ENCODE peak calls at places on chromosomes 5 and 9, in seven cellular contexts. One of them, this sample, is unnamed.

GRCh38 chr5:106288977-106289376 is 1381.8 kb downstream of the EFNA5 start:
- DNase-seq in astrocyte of the spinal cord: no peak
- DNase-seq in erythroblast: no peak
- DNase-seq in NAMALWA: no peak
- DNase-seq in left cardiac atrium: no peak
- DNase-seq in hepatic stellate cell: no peak
- DNase-seq in memory B cell: no peak
- DNase-seq in this sample: no peak

GRCh38 chr9:97761879-97762278 is 64.7 kb upstream of the XPA start:
- DNase-seq in left cardiac atrium: no peak
- DNase-seq in NAMALWA: no peak
- DNase-seq in erythroblast: no peak
- DNase-seq in astrocyte of the spinal cord: no peak
- DNase-seq in memory B cell: no peak
- DNase-seq in hepatic stellate cell: no peak
- DNase-seq in this sample: no peak

GRCh38 chr5:19853616-19854240 is 134.3 kb downstream of the CDH18 start:
- DNase-seq in astrocyte of the spinal cord: peak
- DNase-seq in NAMALWA: no peak
- DNase-seq in erythroblast: no peak
- DNase-seq in hepatic stellate cell: no peak
- DNase-seq in left cardiac atrium: no peak
- DNase-seq in memory B cell: no peak
- DNase-seq in this sample: no peak

GRCh38 chr5:143208781-143209510 is 194.5 kb downstream of the NR3C1 start:
- DNase-seq in astrocyte of the spinal cord: no peak
- DNase-seq in erythroblast: peak
- DNase-seq in memory B cell: no peak
- DNase-seq in left cardiac atrium: no peak
- DNase-seq in hepatic stellate cell: peak
- DNase-seq in NAMALWA: peak
- DNase-seq in this sample: no peak

GRCh38 chr5:118919016-118919415 is 69.3 kb downstream of the DTWD2 start:
- DNase-seq in hepatic stellate cell: no peak
- DNase-seq in left cardiac atrium: no peak
- DNase-seq in astrocyte of the spinal cord: peak
- DNase-seq in NAMALWA: no peak
- DNase-seq in erythroblast: no peak
- DNase-seq in memory B cell: no peak
- DNase-seq in this sample: no peak

GRCh38 chr9:1837453-1838084 is 177.6 kb upstream of the SMARCA2 start:
- DNase-seq in erythroblast: peak
- DNase-seq in astrocyte of the spinal cord: no peak
- DNase-seq in left cardiac atrium: no peak
- DNase-seq in memory B cell: no peak
- DNase-seq in NAMALWA: peak
- DNase-seq in hepatic stellate cell: peak
- DNase-seq in this sample: peak

GRCh38 chr5:141989720-141990119 is 20.8 kb downstream of the RNF14 start:
- DNase-seq in hepatic stellate cell: no peak
- DNase-seq in memory B cell: no peak
- DNase-seq in NAMALWA: no peak
- DNase-seq in astrocyte of the spinal cord: no peak
- DNase-seq in erythroblast: no peak
- DNase-seq in left cardiac atrium: no peak
- DNase-seq in this sample: no peak

GRCh38 chr9:92664394-92665152 is 5.4 kb downstream of the IPPK start:
- DNase-seq in erythroblast: no peak
- DNase-seq in left cardiac atrium: no peak
- DNase-seq in hepatic stellate cell: no peak
- DNase-seq in astrocyte of the spinal cord: peak
- DNase-seq in NAMALWA: peak
- DNase-seq in memory B cell: no peak
- DNase-seq in this sample: no peak

GRCh38 chr9:14389622-14390021 is 75.7 kb upstream of the NFIB start:
- DNase-seq in hepatic stellate cell: no peak
- DNase-seq in erythroblast: no peak
- DNase-seq in memory B cell: no peak
- DNase-seq in left cardiac atrium: no peak
- DNase-seq in astrocyte of the spinal cord: no peak
- DNase-seq in NAMALWA: no peak
- DNase-seq in this sample: no peak

GRCh38 chr5:149674686-149675085 is 55.4 kb upstream of the PPARGC1B start:
- DNase-seq in NAMALWA: no peak
- DNase-seq in hepatic stellate cell: no peak
- DNase-seq in memory B cell: no peak
- DNase-seq in erythroblast: no peak
- DNase-seq in left cardiac atrium: no peak
- DNase-seq in astrocyte of the spinal cord: no peak
- DNase-seq in this sample: no peak

GRCh38 chr9:109182940-109183798 is 16.1 kb upstream of the FRRS1L start:
- DNase-seq in hepatic stellate cell: peak
- DNase-seq in left cardiac atrium: peak
- DNase-seq in NAMALWA: peak
- DNase-seq in memory B cell: no peak
- DNase-seq in astrocyte of the spinal cord: no peak
- DNase-seq in erythroblast: peak
- DNase-seq in this sample: peak

GRCh38 chr5:132052520-132052919 is 7.9 kb upstream of the IL3 start:
- DNase-seq in hepatic stellate cell: no peak
- DNase-seq in astrocyte of the spinal cord: no peak
- DNase-seq in left cardiac atrium: no peak
- DNase-seq in memory B cell: no peak
- DNase-seq in NAMALWA: no peak
- DNase-seq in erythroblast: no peak
- DNase-seq in this sample: no peak

GRCh38 chr9:132237481-132237880 is 75.6 kb downstream of the NTNG2 start:
- DNase-seq in memory B cell: no peak
- DNase-seq in erythroblast: no peak
- DNase-seq in astrocyte of the spinal cord: no peak
- DNase-seq in hepatic stellate cell: no peak
- DNase-seq in left cardiac atrium: no peak
- DNase-seq in NAMALWA: no peak
- DNase-seq in this sample: no peak

GRCh38 chr5:174560861-174561260 is 163.5 kb upstream of the MSX2 start:
- DNase-seq in memory B cell: no peak
- DNase-seq in astrocyte of the spinal cord: no peak
- DNase-seq in left cardiac atrium: no peak
- DNase-seq in erythroblast: no peak
- DNase-seq in hepatic stellate cell: no peak
- DNase-seq in NAMALWA: no peak
- DNase-seq in this sample: no peak

GRCh38 chr9:33687779-33688178 is 107.6 kb upstream of the PRSS3 start:
- DNase-seq in left cardiac atrium: peak
- DNase-seq in memory B cell: no peak
- DNase-seq in astrocyte of the spinal cord: no peak
- DNase-seq in NAMALWA: no peak
- DNase-seq in erythroblast: peak
- DNase-seq in hepatic stellate cell: no peak
- DNase-seq in this sample: no peak

GRCh38 chr5:59607126-59607807 is 286.3 kb downstream of the PDE4D start:
- DNase-seq in hepatic stellate cell: no peak
- DNase-seq in astrocyte of the spinal cord: peak
- DNase-seq in memory B cell: no peak
- DNase-seq in erythroblast: peak
- DNase-seq in left cardiac atrium: no peak
- DNase-seq in NAMALWA: no peak
- DNase-seq in this sample: no peak

GRCh38 chr5:127934791-127935256 is 148.7 kb upstream of the SLC12A2 start:
- DNase-seq in hepatic stellate cell: no peak
- DNase-seq in erythroblast: no peak
- DNase-seq in NAMALWA: no peak
- DNase-seq in left cardiac atrium: no peak
- DNase-seq in astrocyte of the spinal cord: peak
- DNase-seq in memory B cell: no peak
- DNase-seq in this sample: peak

GRCh38 chr9:126298319-126298801 is 28.3 kb upstream of the MVB12B start:
- DNase-seq in memory B cell: no peak
- DNase-seq in astrocyte of the spinal cord: no peak
- DNase-seq in NAMALWA: no peak
- DNase-seq in left cardiac atrium: no peak
- DNase-seq in erythroblast: no peak
- DNase-seq in hepatic stellate cell: no peak
- DNase-seq in this sample: peak

GRCh38 chr5:151822141-151822540 is 50.4 kb downstream of the G3BP1 start:
- DNase-seq in NAMALWA: no peak
- DNase-seq in astrocyte of the spinal cord: no peak
- DNase-seq in hepatic stellate cell: no peak
- DNase-seq in left cardiac atrium: no peak
- DNase-seq in erythroblast: no peak
- DNase-seq in memory B cell: no peak
- DNase-seq in this sample: no peak

GRCh38 chr9:116687762-116688160 is 656 bp downstream of the TRIM32 start:
- DNase-seq in erythroblast: no peak
- DNase-seq in memory B cell: no peak
- DNase-seq in left cardiac atrium: no peak
- DNase-seq in hepatic stellate cell: peak
- DNase-seq in astrocyte of the spinal cord: no peak
- DNase-seq in NAMALWA: no peak
- DNase-seq in this sample: peak

GRCh38 chr9:68678430-68678829 is 26.6 kb upstream of the PIP5K1B start:
- DNase-seq in NAMALWA: peak
- DNase-seq in left cardiac atrium: no peak
- DNase-seq in erythroblast: peak
- DNase-seq in hepatic stellate cell: peak
- DNase-seq in memory B cell: no peak
- DNase-seq in astrocyte of the spinal cord: no peak
- DNase-seq in this sample: peak

GRCh38 chr5:11890777-11891176 is 13.5 kb downstream of the CTNND2 start:
- DNase-seq in astrocyte of the spinal cord: no peak
- DNase-seq in hepatic stellate cell: no peak
- DNase-seq in left cardiac atrium: no peak
- DNase-seq in NAMALWA: no peak
- DNase-seq in memory B cell: no peak
- DNase-seq in erythroblast: no peak
- DNase-seq in this sample: peak

GRCh38 chr5:36040651-36041536 is 25.8 kb downstream of the UGT3A2 start:
- DNase-seq in NAMALWA: no peak
- DNase-seq in memory B cell: no peak
- DNase-seq in left cardiac atrium: no peak
- DNase-seq in erythroblast: no peak
- DNase-seq in astrocyte of the spinal cord: no peak
- DNase-seq in hepatic stellate cell: no peak
- DNase-seq in this sample: peak

GRCh38 chr9:20406344-20406743 is 216.0 kb downstream of the MLLT3 start:
- DNase-seq in NAMALWA: no peak
- DNase-seq in erythroblast: no peak
- DNase-seq in hepatic stellate cell: no peak
- DNase-seq in astrocyte of the spinal cord: no peak
- DNase-seq in memory B cell: no peak
- DNase-seq in left cardiac atrium: no peak
- DNase-seq in this sample: no peak

GRCh38 chr5:76582252-76583162 is 40.7 kb downstream of the F2RL2 start:
- DNase-seq in hepatic stellate cell: no peak
- DNase-seq in memory B cell: no peak
- DNase-seq in erythroblast: peak
- DNase-seq in left cardiac atrium: no peak
- DNase-seq in astrocyte of the spinal cord: peak
- DNase-seq in NAMALWA: peak
- DNase-seq in this sample: no peak

GRCh38 chr9:16884952-16885513 is 14.6 kb upstream of the BNC2 start:
- DNase-seq in left cardiac atrium: no peak
- DNase-seq in NAMALWA: no peak
- DNase-seq in astrocyte of the spinal cord: no peak
- DNase-seq in memory B cell: no peak
- DNase-seq in erythroblast: no peak
- DNase-seq in hepatic stellate cell: no peak
- DNase-seq in this sample: no peak

GRCh38 chr5:2153350-2153749 is 270.6 kb upstream of the IRX4 start:
- DNase-seq in left cardiac atrium: no peak
- DNase-seq in erythroblast: no peak
- DNase-seq in memory B cell: no peak
- DNase-seq in NAMALWA: no peak
- DNase-seq in hepatic stellate cell: no peak
- DNase-seq in astrocyte of the spinal cord: no peak
- DNase-seq in this sample: no peak

GRCh38 chr5:13359326-13359725 is 585.2 kb downstream of the DNAH5 start:
- DNase-seq in NAMALWA: no peak
- DNase-seq in memory B cell: no peak
- DNase-seq in astrocyte of the spinal cord: peak
- DNase-seq in left cardiac atrium: no peak
- DNase-seq in erythroblast: no peak
- DNase-seq in hepatic stellate cell: no peak
- DNase-seq in this sample: no peak

GRCh38 chr5:89065919-89066318 is 182.9 kb upstream of the MEF2C start:
- DNase-seq in erythroblast: no peak
- DNase-seq in left cardiac atrium: no peak
- DNase-seq in hepatic stellate cell: no peak
- DNase-seq in NAMALWA: no peak
- DNase-seq in astrocyte of the spinal cord: no peak
- DNase-seq in memory B cell: no peak
- DNase-seq in this sample: no peak

GRCh38 chr9:91245432-91246313 is 116.0 kb downstream of the AUH start:
- DNase-seq in memory B cell: no peak
- DNase-seq in astrocyte of the spinal cord: peak
- DNase-seq in erythroblast: no peak
- DNase-seq in hepatic stellate cell: peak
- DNase-seq in NAMALWA: no peak
- DNase-seq in left cardiac atrium: peak
- DNase-seq in this sample: no peak

GRCh38 chr5:149651686-149652085 is 70.4 kb downstream of the ARHGEF37 start:
- DNase-seq in erythroblast: peak
- DNase-seq in NAMALWA: no peak
- DNase-seq in left cardiac atrium: no peak
- DNase-seq in astrocyte of the spinal cord: no peak
- DNase-seq in hepatic stellate cell: no peak
- DNase-seq in memory B cell: no peak
- DNase-seq in this sample: no peak

GRCh38 chr5:110842948-110843347 is 104.1 kb downstream of the SLC25A46 start:
- DNase-seq in erythroblast: no peak
- DNase-seq in astrocyte of the spinal cord: no peak
- DNase-seq in hepatic stellate cell: no peak
- DNase-seq in memory B cell: no peak
- DNase-seq in left cardiac atrium: no peak
- DNase-seq in NAMALWA: no peak
- DNase-seq in this sample: no peak

GRCh38 chr5:117188207-117188606 is 613.6 kb upstream of the SEMA6A start:
- DNase-seq in astrocyte of the spinal cord: no peak
- DNase-seq in memory B cell: no peak
- DNase-seq in left cardiac atrium: no peak
- DNase-seq in erythroblast: no peak
- DNase-seq in hepatic stellate cell: no peak
- DNase-seq in NAMALWA: no peak
- DNase-seq in this sample: no peak

GRCh38 chr9:109934499-109935214 is 154.7 kb downstream of the PALM2AKAP2 start:
- DNase-seq in astrocyte of the spinal cord: peak
- DNase-seq in erythroblast: no peak
- DNase-seq in memory B cell: no peak
- DNase-seq in left cardiac atrium: no peak
- DNase-seq in NAMALWA: no peak
- DNase-seq in hepatic stellate cell: no peak
- DNase-seq in this sample: no peak

This sample was measured in ELF-1.